ENCODE peak calls at places on chromosomes 2 and 18, in five cellular contexts. One of them, this sample, is unnamed.
A peak's percentile ranks its signal among the peaks of the same experiment; 100 is the strongest.

GRCh38 chr2:117607202-117607601 is 207.3 kb upstream of the DDX18 start:
- DNase-seq in breast epithelium: no peak
- DNase-seq in coronary artery: no peak
- DNase-seq in astrocyte of the spinal cord: no peak
- DNase-seq in CD8-positive, alpha-beta memory T cell: no peak
- DNase-seq in this sample: no peak

GRCh38 chr2:73269686-73270465 is 14.4 kb downstream of the FBXO41 start:
- DNase-seq in astrocyte of the spinal cord: no peak
- DNase-seq in coronary artery: no peak
- DNase-seq in CD8-positive, alpha-beta memory T cell: no peak
- DNase-seq in breast epithelium: no peak
- DNase-seq in this sample: no peak

GRCh38 chr18:5673576-5673975 is 129.8 kb upstream of the EPB41L3 start:
- DNase-seq in CD8-positive, alpha-beta memory T cell: no peak
- DNase-seq in breast epithelium: no peak
- DNase-seq in astrocyte of the spinal cord: no peak
- DNase-seq in coronary artery: no peak
- DNase-seq in this sample: no peak

GRCh38 chr2:64626963-64627760 is 26.6 kb downstream of the SERTAD2 start:
- DNase-seq in CD8-positive, alpha-beta memory T cell: no peak
- DNase-seq in breast epithelium: no peak
- DNase-seq in astrocyte of the spinal cord: no peak
- DNase-seq in coronary artery: peak; percentile 5
- DNase-seq in this sample: no peak

GRCh38 chr18:8908792-8909510 is 193.5 kb upstream of the NDUFV2 start:
- DNase-seq in CD8-positive, alpha-beta memory T cell: no peak
- DNase-seq in astrocyte of the spinal cord: no peak
- DNase-seq in coronary artery: no peak
- DNase-seq in breast epithelium: no peak
- DNase-seq in this sample: peak; percentile 67

GRCh38 chr2:138727956-138728355 is 52.2 kb downstream of the NXPH2 start:
- DNase-seq in CD8-positive, alpha-beta memory T cell: no peak
- DNase-seq in astrocyte of the spinal cord: no peak
- DNase-seq in breast epithelium: no peak
- DNase-seq in coronary artery: no peak
- DNase-seq in this sample: no peak

GRCh38 chr18:55884498-55884897 is 296.5 kb upstream of the TCF4 start:
- DNase-seq in breast epithelium: no peak
- DNase-seq in CD8-positive, alpha-beta memory T cell: no peak
- DNase-seq in astrocyte of the spinal cord: no peak
- DNase-seq in coronary artery: no peak
- DNase-seq in this sample: no peak

GRCh38 chr2:40032650-40033319 is 253.7 kb upstream of the THUMPD2 start:
- DNase-seq in breast epithelium: no peak
- DNase-seq in CD8-positive, alpha-beta memory T cell: no peak
- DNase-seq in astrocyte of the spinal cord: peak; percentile 87
- DNase-seq in coronary artery: no peak
- DNase-seq in this sample: no peak

GRCh38 chr2:66433945-66434678 is 813 bp upstream of the MEIS1 start:
- DNase-seq in coronary artery: no peak
- DNase-seq in CD8-positive, alpha-beta memory T cell: no peak
- DNase-seq in breast epithelium: no peak
- DNase-seq in astrocyte of the spinal cord: peak; percentile 77
- DNase-seq in this sample: peak; percentile 74

GRCh38 chr18:9961031-9961430 is 47.2 kb downstream of the VAPA start:
- DNase-seq in CD8-positive, alpha-beta memory T cell: no peak
- DNase-seq in coronary artery: no peak
- DNase-seq in breast epithelium: no peak
- DNase-seq in astrocyte of the spinal cord: no peak
- DNase-seq in this sample: no peak

GRCh38 chr2:26737221-26737620 is 26.9 kb upstream of the SLC35F6 start:
- DNase-seq in astrocyte of the spinal cord: no peak
- DNase-seq in breast epithelium: no peak
- DNase-seq in CD8-positive, alpha-beta memory T cell: no peak
- DNase-seq in coronary artery: no peak
- DNase-seq in this sample: no peak

GRCh38 chr2:162197095-162197825 is 45.2 kb upstream of the GCG start:
- DNase-seq in coronary artery: no peak
- DNase-seq in astrocyte of the spinal cord: peak; percentile 79
- DNase-seq in breast epithelium: no peak
- DNase-seq in CD8-positive, alpha-beta memory T cell: no peak
- DNase-seq in this sample: no peak

GRCh38 chr2:121372756-121373353 is 87.9 kb upstream of the TFCP2L1 start:
- DNase-seq in CD8-positive, alpha-beta memory T cell: no peak
- DNase-seq in astrocyte of the spinal cord: no peak
- DNase-seq in coronary artery: no peak
- DNase-seq in breast epithelium: no peak
- DNase-seq in this sample: no peak

GRCh38 chr2:204491528-204491927 is 53.7 kb upstream of the PARD3B start:
- DNase-seq in astrocyte of the spinal cord: peak; percentile 62
- DNase-seq in breast epithelium: no peak
- DNase-seq in coronary artery: no peak
- DNase-seq in CD8-positive, alpha-beta memory T cell: no peak
- DNase-seq in this sample: no peak

GRCh38 chr2:114614599-114614998 is 172.2 kb downstream of the DPP10 start:
- DNase-seq in breast epithelium: no peak
- DNase-seq in astrocyte of the spinal cord: no peak
- DNase-seq in CD8-positive, alpha-beta memory T cell: no peak
- DNase-seq in coronary artery: no peak
- DNase-seq in this sample: no peak

GRCh38 chr18:45923138-45923537 is 44.0 kb downstream of the EPG5 start:
- DNase-seq in breast epithelium: no peak
- DNase-seq in coronary artery: no peak
- DNase-seq in CD8-positive, alpha-beta memory T cell: no peak
- DNase-seq in astrocyte of the spinal cord: no peak
- DNase-seq in this sample: no peak

GRCh38 chr2:203122317-203122998 is 107.8 kb downstream of the NBEAL1 start:
- DNase-seq in breast epithelium: no peak
- DNase-seq in CD8-positive, alpha-beta memory T cell: no peak
- DNase-seq in coronary artery: no peak
- DNase-seq in astrocyte of the spinal cord: no peak
- DNase-seq in this sample: peak; percentile 16

GRCh38 chr2:96580771-96581170 is 44.2 kb downstream of the ARID5A start:
- DNase-seq in breast epithelium: no peak
- DNase-seq in coronary artery: no peak
- DNase-seq in astrocyte of the spinal cord: no peak
- DNase-seq in CD8-positive, alpha-beta memory T cell: no peak
- DNase-seq in this sample: peak; percentile 56

GRCh38 chr2:190904644-190905043 is 24.0 kb downstream of the GLS start:
- DNase-seq in astrocyte of the spinal cord: no peak
- DNase-seq in CD8-positive, alpha-beta memory T cell: no peak
- DNase-seq in breast epithelium: no peak
- DNase-seq in coronary artery: no peak
- DNase-seq in this sample: no peak

GRCh38 chr18:31209041-31209440 is 46.4 kb upstream of the DSC1 start:
- DNase-seq in coronary artery: no peak
- DNase-seq in astrocyte of the spinal cord: no peak
- DNase-seq in CD8-positive, alpha-beta memory T cell: no peak
- DNase-seq in breast epithelium: no peak
- DNase-seq in this sample: no peak

GRCh38 chr2:182647499-182647787 is 68.6 kb upstream of the DNAJC10 start:
- DNase-seq in coronary artery: no peak
- DNase-seq in astrocyte of the spinal cord: no peak
- DNase-seq in CD8-positive, alpha-beta memory T cell: no peak
- DNase-seq in breast epithelium: no peak
- DNase-seq in this sample: no peak

GRCh38 chr2:206271066-206271465 is 3.4 kb upstream of the ZDBF2 start:
- DNase-seq in coronary artery: no peak
- DNase-seq in astrocyte of the spinal cord: no peak
- DNase-seq in CD8-positive, alpha-beta memory T cell: no peak
- DNase-seq in breast epithelium: no peak
- DNase-seq in this sample: no peak

GRCh38 chr2:230939691-230940475 is 14.8 kb upstream of the GPR55 start:
- DNase-seq in CD8-positive, alpha-beta memory T cell: no peak
- DNase-seq in coronary artery: peak; percentile 65
- DNase-seq in astrocyte of the spinal cord: no peak
- DNase-seq in breast epithelium: no peak
- DNase-seq in this sample: no peak

GRCh38 chr18:2970762-2971659 is 41.9 kb downstream of the LPIN2 start:
- DNase-seq in CD8-positive, alpha-beta memory T cell: no peak
- DNase-seq in astrocyte of the spinal cord: no peak
- DNase-seq in breast epithelium: no peak
- DNase-seq in coronary artery: no peak
- DNase-seq in this sample: no peak

GRCh38 chr18:71036783-71037182 is 747.9 kb downstream of the SOCS6 start:
- DNase-seq in CD8-positive, alpha-beta memory T cell: no peak
- DNase-seq in astrocyte of the spinal cord: peak; percentile 41
- DNase-seq in coronary artery: no peak
- DNase-seq in breast epithelium: no peak
- DNase-seq in this sample: no peak

GRCh38 chr2:146873646-146874259 is 971.1 kb upstream of the ACVR2A start:
- DNase-seq in coronary artery: no peak
- DNase-seq in CD8-positive, alpha-beta memory T cell: no peak
- DNase-seq in astrocyte of the spinal cord: no peak
- DNase-seq in breast epithelium: no peak
- DNase-seq in this sample: no peak

GRCh38 chr2:165193178-165193777 is 10.6 kb downstream of the SCN3A start:
- DNase-seq in astrocyte of the spinal cord: no peak
- DNase-seq in coronary artery: no peak
- DNase-seq in breast epithelium: no peak
- DNase-seq in CD8-positive, alpha-beta memory T cell: no peak
- DNase-seq in this sample: no peak

GRCh38 chr18:80253236-80253635 is 5.9 kb upstream of the PARD6G start:
- DNase-seq in CD8-positive, alpha-beta memory T cell: no peak
- DNase-seq in coronary artery: peak; percentile 58
- DNase-seq in breast epithelium: no peak
- DNase-seq in astrocyte of the spinal cord: no peak
- DNase-seq in this sample: no peak

GRCh38 chr2:112149194-112149593 is 11.0 kb downstream of the FBLN7 start:
- DNase-seq in breast epithelium: no peak
- DNase-seq in astrocyte of the spinal cord: no peak
- DNase-seq in CD8-positive, alpha-beta memory T cell: no peak
- DNase-seq in coronary artery: no peak
- DNase-seq in this sample: no peak

GRCh38 chr2:104755026-104755856 is 98.7 kb upstream of the POU3F3 start:
- DNase-seq in astrocyte of the spinal cord: peak; percentile 19
- DNase-seq in coronary artery: no peak
- DNase-seq in breast epithelium: no peak
- DNase-seq in CD8-positive, alpha-beta memory T cell: no peak
- DNase-seq in this sample: no peak

GRCh38 chr2:235330775-235331438 is 162.9 kb upstream of the AGAP1 start:
- DNase-seq in coronary artery: no peak
- DNase-seq in breast epithelium: peak; percentile 66
- DNase-seq in astrocyte of the spinal cord: peak; percentile 96
- DNase-seq in CD8-positive, alpha-beta memory T cell: no peak
- DNase-seq in this sample: no peak

GRCh38 chr2:24083567-24084385 is 858 bp downstream of the TP53I3 start:
- DNase-seq in coronary artery: no peak
- DNase-seq in breast epithelium: no peak
- DNase-seq in CD8-positive, alpha-beta memory T cell: no peak
- DNase-seq in astrocyte of the spinal cord: peak; percentile 87
- DNase-seq in this sample: peak; percentile 96

GRCh38 chr2:161273038-161273760 is 35.0 kb upstream of the PSMD14 start:
- DNase-seq in CD8-positive, alpha-beta memory T cell: no peak
- DNase-seq in coronary artery: no peak
- DNase-seq in astrocyte of the spinal cord: peak; percentile 76
- DNase-seq in breast epithelium: no peak
- DNase-seq in this sample: peak; percentile 66

DNA sequence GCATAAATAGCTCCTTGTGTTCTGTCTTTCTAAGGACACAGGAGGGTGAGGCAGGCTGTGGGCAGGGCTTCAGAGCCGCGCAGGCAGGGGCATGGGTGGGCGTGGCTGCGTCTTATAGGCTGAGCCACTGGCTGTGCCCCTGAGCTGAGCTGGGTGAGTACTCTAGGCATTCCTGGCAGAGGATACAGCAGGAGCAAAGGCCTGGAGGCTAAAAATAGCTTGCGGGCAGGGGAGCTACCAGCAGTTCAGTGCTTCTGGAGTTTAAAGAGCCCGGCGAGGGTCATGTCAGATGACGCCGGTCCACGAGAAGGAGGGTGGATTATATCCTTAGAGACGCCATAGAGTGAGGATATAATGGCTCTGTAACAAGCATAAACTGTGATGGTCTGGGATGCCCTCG is 31.5 kb upstream of the PDIA6 start:
- DNase-seq in breast epithelium: no peak
- DNase-seq in CD8-positive, alpha-beta memory T cell: no peak
- DNase-seq in astrocyte of the spinal cord: peak; percentile 25
- DNase-seq in coronary artery: no peak
- DNase-seq in this sample: no peak
- H3K4me3 ChIP-seq in breast epithelium: no peak overlapping the region
- H3K4me3 ChIP-seq in CD8-positive, alpha-beta memory T cell: no peak overlapping the region
- H3K4me3 ChIP-seq in astrocyte of the spinal cord: no peak overlapping the region
- H3K4me3 ChIP-seq in coronary artery: no peak overlapping the region
- H3K4me3 ChIP-seq in this sample: no peak overlapping the region

GRCh38 chr2:145691659-145692058 is 1171.7 kb upstream of the ZEB2 start:
- DNase-seq in breast epithelium: no peak
- DNase-seq in astrocyte of the spinal cord: no peak
- DNase-seq in coronary artery: no peak
- DNase-seq in CD8-positive, alpha-beta memory T cell: no peak
- DNase-seq in this sample: no peak
- H3K4me3 ChIP-seq in breast epithelium: no peak overlapping the region
- H3K4me3 ChIP-seq in astrocyte of the spinal cord: no peak overlapping the region
- H3K4me3 ChIP-seq in coronary artery: no peak overlapping the region
- H3K4me3 ChIP-seq in CD8-positive, alpha-beta memory T cell: no peak overlapping the region
- H3K4me3 ChIP-seq in this sample: no peak overlapping the region

DNA sequence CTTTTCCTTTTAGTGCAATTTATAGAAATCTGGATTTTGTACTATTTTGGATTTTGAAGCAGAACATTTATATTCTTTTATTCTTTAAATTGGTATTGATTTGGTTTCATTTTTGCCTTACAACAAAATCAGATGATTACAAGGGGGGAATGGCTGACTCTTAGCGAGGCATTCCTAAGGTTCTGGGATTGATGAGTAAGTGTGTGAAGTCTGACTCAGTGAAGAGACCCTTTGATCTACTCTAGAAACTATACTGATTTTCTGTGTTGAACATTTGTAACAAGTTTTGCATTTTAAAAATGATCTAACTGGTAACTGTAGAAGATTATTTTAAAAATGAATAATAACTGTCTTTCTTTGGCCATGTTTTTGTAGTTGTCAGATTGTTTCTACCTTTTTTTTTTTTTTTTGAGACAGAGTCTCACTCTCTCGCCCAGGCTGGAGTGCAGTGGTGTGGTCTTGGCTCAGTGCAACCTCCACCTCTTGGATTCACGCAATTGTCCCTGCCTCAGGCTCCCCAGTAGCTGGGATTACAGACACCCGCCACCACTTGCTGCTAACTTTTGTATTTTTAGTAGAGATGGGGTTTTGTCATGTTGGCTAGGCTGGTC is 48.7 kb downstream of the TTC39C start:
- DNase-seq in coronary artery: no peak
- DNase-seq in astrocyte of the spinal cord: peak; percentile 68
- DNase-seq in breast epithelium: no peak
- DNase-seq in CD8-positive, alpha-beta memory T cell: no peak
- DNase-seq in this sample: no peak
- H3K4me3 ChIP-seq in coronary artery: no peak overlapping the region
- H3K4me3 ChIP-seq in astrocyte of the spinal cord: no peak overlapping the region
- H3K4me3 ChIP-seq in breast epithelium: no peak overlapping the region
- H3K4me3 ChIP-seq in CD8-positive, alpha-beta memory T cell: no peak overlapping the region
- H3K4me3 ChIP-seq in this sample: no peak overlapping the region

GRCh38 chr2:236557894-236558532 is 11.6 kb upstream of the ACKR3 start:
- DNase-seq in breast epithelium: no peak
- DNase-seq in CD8-positive, alpha-beta memory T cell: no peak
- DNase-seq in astrocyte of the spinal cord: no peak
- DNase-seq in coronary artery: no peak
- DNase-seq in this sample: no peak
- H3K4me3 ChIP-seq in breast epithelium: no peak overlapping the region
- H3K4me3 ChIP-seq in CD8-positive, alpha-beta memory T cell: no peak overlapping the region
- H3K4me3 ChIP-seq in astrocyte of the spinal cord: no peak overlapping the region
- H3K4me3 ChIP-seq in coronary artery: no peak overlapping the region
- H3K4me3 ChIP-seq in this sample: no peak overlapping the region

This sample was measured in Caco-2.